ENCODE peak calls at places on chromosomes 4 and X, in nine cellular contexts. J is amniotic stem cell; L is esophagus muscularis mucosa; U is pons; X is bronchial epithelial cell; W is memory B cell; G is hypothalamus; M is activated CD4-positive, CD25-positive, alpha-beta regulatory T cell; Z is GM10248. S is an unnamed sample.

GRCh38 chr4:165662341-165662740 is 210.7 kb upstream of the TLL1 start:
- DNase-seq in J (no peak), L (no peak), U (no peak), X (no peak), W (no peak), G (no peak), M (no peak), Z (no peak), S (no peak)

GRCh38 chr4:26144526-26145167 is 176.2 kb upstream of the RBPJ start:
- DNase-seq in J (no peak), L (no peak), U (no peak), X (no peak), W (no peak), G (no peak), M (no peak), Z (no peak), S (no peak)

GRCh38 chr4:25343671-25344070 is 31.1 kb downstream of the ZCCHC4 start:
- DNase-seq in J (no peak), L (no peak), U (no peak), X (peak), W (no peak), G (no peak), M (no peak), Z (no peak), S (no peak)

GRCh38 chr4:27278615-27279014 is 418.0 kb downstream of the STIM2 start:
- DNase-seq in J (no peak), L (no peak), U (no peak), X (peak), W (no peak), G (no peak), M (no peak), Z (no peak), S (no peak)

GRCh38 chr4:88745175-88745574 is 47.5 kb upstream of the NAP1L5 start:
- DNase-seq in J (no peak), L (no peak), U (no peak), X (no peak), W (no peak), G (no peak), M (no peak), Z (no peak), S (no peak)

GRCh38 chrX:122586831-122587230 is 597.2 kb upstream of the GRIA3 start:
- DNase-seq in J (no peak), L (no peak), U (no peak), X (no peak), W (no peak), G (no peak), M (no peak), Z (no peak), S (no peak)

GRCh38 chr4:152979731-152980330 is 43.7 kb downstream of the FHDC1 start:
- DNase-seq in J (no peak), L (no peak), U (no peak), X (peak), W (no peak), G (no peak), M (no peak), Z (no peak), S (no peak)

GRCh38 chr4:95402299-95402698 is 146.5 kb downstream of the UNC5C start:
- DNase-seq in J (no peak), L (no peak), U (no peak), X (no peak), W (no peak), G (no peak), M (no peak), Z (no peak), S (no peak)

GRCh38 chrX:13069771-13070410 is 25.5 kb upstream of the FAM9C start:
- DNase-seq in J (no peak), L (no peak), U (no peak), X (peak), W (no peak), G (no peak), M (no peak), Z (no peak), S (no peak)

GRCh38 chr4:164779811-164780216 is 25.9 kb downstream of the SMIM31 start:
- DNase-seq in J (no peak), L (no peak), U (peak), X (peak), W (peak), G (no peak), M (no peak), Z (peak), S (peak)

GRCh38 chrX:125289209-125289608 is 30.5 kb upstream of the TEX13C start:
- DNase-seq in J (no peak), L (no peak), U (no peak), X (no peak), W (no peak), G (no peak), M (no peak), Z (no peak), S (no peak)

GRCh38 chrX:23616361-23616760 is 50.9 kb upstream of the PRDX4 start:
- DNase-seq in J (peak), L (no peak), U (peak), X (peak), W (no peak), G (no peak), M (no peak), Z (no peak), S (peak)

GRCh38 chr4:2237267-2237666 is 4.7 kb downstream of the HAUS3 start:
- DNase-seq in J (no peak), L (no peak), U (no peak), X (no peak), W (no peak), G (no peak), M (no peak), Z (no peak), S (no peak)

GRCh38 chr4:20735931-20736330 is 35.7 kb downstream of the PACRGL start:
- DNase-seq in J (no peak), L (no peak), U (no peak), X (no peak), W (no peak), G (no peak), M (no peak), Z (no peak), S (no peak)